ENCODE peak calls at places on chromosomes 11 and 22, in eight cellular contexts. X is neural crest cell; D is stimulated activated CD8-positive, alpha-beta memory T cell treated with anti-CD3 and anti-CD28 coated beads, Interleukin-7, amount 100 ng/mL, for 48 hours; Y is iris pigment epithelial cell; E is activated naive CD4-positive, alpha-beta T cell; N is HT-29; F is EL; M is activated T-helper 9 cell treated with anti-CD3 and anti-CD28 coated beads, Interleukin-2, amount 50 U/mL, for 16 hours. G is an unnamed sample.

GRCh38 chr11:1912314-1912878 is 7.1 kb upstream of the TNNT3 start:
- DNase-seq in X (no peak), D (no peak), F (no peak), Y (no peak), E (no peak), N (no peak), M (no peak), G (no peak)

GRCh38 chr11:27401280-27401679 is 38.3 kb upstream of the CCDC34 start:
- DNase-seq in D (no peak), M (no peak), X (no peak), Y (no peak), N (peak; percentile 14), E (no peak), F (no peak), G (no peak)

GRCh38 chr11:12086271-12087074 is 23.9 kb upstream of the MICAL2 start:
- DNase-seq in M (no peak), N (peak; percentile 66), F (peak; percentile 97), X (no peak), Y (peak; percentile 94), D (no peak), E (no peak), G (no peak)

GRCh38 chr22:25062378-25063095 is 110.0 kb downstream of the KIAA1671 start:
- DNase-seq in D (no peak), N (no peak), Y (no peak), X (no peak), E (no peak), M (peak; percentile 46), F (no peak), G (no peak)

GRCh38 chr11:119797137-119797611 is 68.2 kb upstream of the NECTIN1 start:
- DNase-seq in Y (no peak), D (no peak), E (no peak), F (no peak), M (no peak), N (no peak), X (peak; percentile 9), G (no peak)

GRCh38 chr11:79428406-79428805 is 12.4 kb downstream of the TENM4 start:
- DNase-seq in F (no peak), X (no peak), N (no peak), M (no peak), D (no peak), Y (no peak), E (no peak), G (no peak)

GRCh38 chr11:121936375-121936774 is 179.6 kb downstream of the BLID start:
- DNase-seq in E (no peak), M (no peak), X (no peak), D (no peak), N (no peak), Y (peak; percentile 46), F (peak; percentile 32), G (no peak)

GRCh38 chr11:125429174-125429707 is 66.8 kb downstream of the FEZ1 start:
- DNase-seq in D (peak; percentile 36), Y (peak; percentile 61), N (peak; percentile 74), M (peak; percentile 4), E (peak; percentile 13), F (peak; percentile 44), X (peak; percentile 73), G (peak; percentile 59)

GRCh38 chr11:45252134-45252856 is 33.8 kb downstream of the SYT13 start:
- DNase-seq in F (peak; percentile 48), Y (no peak), E (no peak), X (peak; percentile 68), N (peak; percentile 81), M (no peak), D (no peak), G (peak; percentile 47)

GRCh38 chr11:8106679-8107078 is 25.7 kb downstream of the TUB start:
- DNase-seq in M (no peak), D (no peak), E (no peak), F (no peak), Y (no peak), X (no peak), N (no peak), G (no peak)

GRCh38 chr11:95585752-95586077 is 203.9 kb downstream of the FAM76B start:
- DNase-seq in X (no peak), Y (no peak), F (no peak), E (no peak), M (no peak), N (no peak), D (no peak), G (no peak)

GRCh38 chr11:44416776-44417175 is 106.8 kb upstream of the ALX4 start:
- DNase-seq in X (no peak), E (no peak), M (no peak), D (no peak), Y (no peak), N (no peak), F (no peak), G (no peak)